ENCODE peak calls at places on chromosome X, in ten cellular contexts. U is pancreas, N is tibial nerve, X is upper lobe of right lung, Y is thoracic aorta, R is hepatocyte, T is stomach, K is cardiac muscle cell, Z is HCT116, J is left ventricle myocardium inferior. H is an unnamed sample. For H3K4me1, the result is how much of the 10 kb centered on the place peaks cover.

GRCh38 chrX:13741695-13742094 is 7.1 kb downstream of the OFD1 start:
- DNase-seq in N (no peak), U (no peak), X (no peak), K (no peak), Y (no peak), Z (no peak), J (no peak), T (no peak), R (no peak), H (no peak)

GRCh38 chrX:132375941-132376340 is 112.9 kb downstream of the MBNL3 start:
- DNase-seq in X (no peak), R (no peak), J (no peak), T (no peak), Z (no peak), Y (no peak), N (no peak), K (no peak), U (no peak), H (no peak)

GRCh38 chrX:39767446-39767845 is 330.3 kb downstream of the BCOR start:
- DNase-seq in T (no peak), Z (no peak), X (no peak), N (no peak), R (no peak), U (no peak), K (no peak), J (no peak), Y (no peak), H (no peak)

GRCh38 chrX:23317799-23318724 is 16.6 kb upstream of the PTCHD1 start:
- DNase-seq in Z (no peak), N (no peak), R (peak), J (no peak), K (peak), T (no peak), X (no peak), Y (no peak), U (no peak), H (no peak)

GRCh38 chrX:153766098-153766817 is 2.2 kb downstream of the PLXNB3 start:
- DNase-seq in X (peak), Z (no peak), U (no peak), T (no peak), N (no peak), Y (no peak), K (peak), J (no peak), R (peak), H (peak)

GRCh38 chrX:115719171-115719570 is 158.2 kb downstream of the PLS3 start:
- DNase-seq in R (no peak), J (no peak), X (no peak), K (no peak), N (no peak), T (no peak), U (no peak), Y (no peak), Z (no peak), H (no peak)

GRCh38 chrX:14529288-14529989 is at the start of gene GLRA2:
- DNase-seq in K (peak), Y (no peak), T (no peak), Z (no peak), X (no peak), N (no peak), R (peak), J (no peak), U (no peak), H (no peak)

GRCh38 chrX:35166023-35166422 is 223.4 kb downstream of the FAM47B start:
- DNase-seq in X (no peak), U (no peak), N (no peak), T (no peak), K (peak), R (no peak), Z (no peak), Y (no peak), J (no peak), H (no peak)

GRCh38 chrX:118974908-118975671 is 672 bp downstream of the LONRF3 start:
- DNase-seq in J (peak), U (peak), N (no peak), Z (no peak), Y (no peak), R (peak), T (peak), X (peak), K (peak), H (peak)

GRCh38 chrX:103776586-103776985 is at the start of gene PLP1:
- DNase-seq in J (no peak), R (no peak), K (no peak), X (no peak), T (no peak), Z (no peak), Y (no peak), U (no peak), N (no peak), H (no peak)

GRCh38 chrX:46561931-46562721 is 11.4 kb upstream of the CHST7 start:
- DNase-seq in N (no peak), K (peak), T (peak), X (no peak), U (no peak), Z (no peak), J (no peak), Y (no peak), R (no peak), H (no peak)

GRCh38 chrX:69152398-69152797 is 12.9 kb downstream of the PJA1 start:
- DNase-seq in Z (no peak), X (no peak), Y (no peak), K (no peak), J (no peak), T (no peak), U (no peak), R (no peak), N (no peak), H (no peak)

GRCh38 chrX:13803116-13803515 is 13.8 kb downstream of the GPM6B start:
- DNase-seq in U (no peak), T (no peak), K (no peak), Y (no peak), R (no peak), N (no peak), Z (no peak), J (no peak), X (no peak), H (no peak)

GRCh38 chrX:100928660-100929613 is at the start of gene XKRX:
- DNase-seq in R (peak), Y (no peak), U (peak), N (no peak), T (peak), X (peak), K (peak), J (peak), Z (peak), H (no peak)

GRCh38 chrX:141879616-141880015 is 24.1 kb upstream of the MAGEC1 start:
- DNase-seq in J (no peak), X (no peak), Z (no peak), R (no peak), N (no peak), U (no peak), T (no peak), K (no peak), Y (no peak), H (no peak)

GRCh38 chrX:17682259-17682658 is 55.0 kb upstream of the SCML1 start:
- DNase-seq in J (no peak), T (no peak), R (no peak), N (no peak), Z (no peak), X (no peak), Y (no peak), U (no peak), K (no peak), H (no peak)

GRCh38 chrX:63718010-63718694 is 66.9 kb downstream of the ARHGEF9 start:
- DNase-seq in K (no peak), U (no peak), R (no peak), J (no peak), T (no peak), Y (no peak), N (no peak), Z (no peak), X (no peak), H (no peak)

GRCh38 chrX:70421618-70422017 is 1.5 kb upstream of the GDPD2 start:
- DNase-seq in X (no peak), Z (no peak), U (no peak), R (no peak), K (no peak), J (no peak), T (no peak), N (no peak), Y (no peak), H (no peak)

GRCh38 chrX:46295963-46296362 is 249.3 kb downstream of the ZNF674 start:
- DNase-seq in Y (no peak), N (no peak), Z (no peak), X (no peak), R (no peak), T (no peak), J (no peak), K (no peak), U (no peak), H (no peak)

GRCh38 chrX:27186671-27187070 is 276.5 kb downstream of the PPP4R3C start:
- DNase-seq in T (no peak), R (peak), K (peak), Y (no peak), N (no peak), Z (peak), J (no peak), X (no peak), U (no peak), H (no peak)

GRCh38 chrX:28586891-28587635 is at the start of gene IL1RAPL1:
- DNase-seq in Y (no peak), X (no peak), N (no peak), J (no peak), R (peak), K (peak), U (no peak), Z (no peak), T (no peak), H (no peak)

GRCh38 chrX:72371405-72371804 is 65.7 kb upstream of the CITED1 start:
- DNase-seq in Z (no peak), K (no peak), T (no peak), X (no peak), J (no peak), U (no peak), R (no peak), Y (no peak), N (no peak), H (no peak)
- TF ChIP-seq CTCF in Z (no peak), K (no peak), T (no peak), X (no peak), J (no peak), U (no peak), R (no peak), Y (no peak), N (no peak), H (no peak)

GRCh38 chrX:10617186-10617963 is 3.0 kb downstream of the MID1 start:
- DNase-seq in R (no peak), J (no peak), U (no peak), Y (no peak), X (no peak), T (no peak), N (no peak), K (no peak), Z (no peak), H (no peak)
- H3K4me1 ChIP-seq in R (under half), J (under half), U (under half), Y (under half), X (under half), T (under half), N (under half), K (under half), Z (half or more), H (under half)

GRCh38 chrX:147838465-147839131 is 73.1 kb upstream of the FMR1 start:
- DNase-seq in T (no peak), Y (no peak), X (no peak), K (no peak), N (no peak), Z (no peak), J (no peak), U (no peak), R (no peak), H (no peak)
- TF ChIP-seq CTCF in T (no peak), Y (no peak), X (no peak), K (no peak), N (no peak), Z (no peak), J (no peak), U (no peak), R (peak), H (no peak)

GRCh38 chrX:65723706-65724105 is 56.3 kb downstream of the MSN start:
- DNase-seq in Y (no peak), N (no peak), X (no peak), Z (no peak), R (no peak), K (no peak), T (no peak), J (no peak), U (no peak), H (no peak)

GRCh38 chrX:65720580-65720979 is 53.1 kb downstream of the MSN start:
- DNase-seq in U (no peak), Y (no peak), R (no peak), N (no peak), X (no peak), K (no peak), Z (no peak), J (no peak), T (no peak), H (no peak)

GRCh38 chrX:65718538-65718937 is 51.1 kb downstream of the MSN start:
- DNase-seq in T (no peak), Z (no peak), N (no peak), J (no peak), Y (no peak), U (no peak), K (no peak), X (no peak), R (no peak), H (no peak)
- H3K4me1 ChIP-seq in T (under half), Z (under half), N (under half), J (half or more), Y (under half), U (under half), K (under half), X (under half), R (under half), H (under half)

GRCh38 chrX:18955676-18956075 is 28.2 kb downstream of the PHKA2 start:
- DNase-seq in J (no peak), U (no peak), N (no peak), K (no peak), R (no peak), Y (no peak), Z (no peak), X (no peak), T (no peak), H (no peak)
- TF ChIP-seq CTCF in J (no peak), U (no peak), N (no peak), K (no peak), R (no peak), Y (no peak), Z (no peak), X (no peak), T (no peak), H (no peak)

DNA sequence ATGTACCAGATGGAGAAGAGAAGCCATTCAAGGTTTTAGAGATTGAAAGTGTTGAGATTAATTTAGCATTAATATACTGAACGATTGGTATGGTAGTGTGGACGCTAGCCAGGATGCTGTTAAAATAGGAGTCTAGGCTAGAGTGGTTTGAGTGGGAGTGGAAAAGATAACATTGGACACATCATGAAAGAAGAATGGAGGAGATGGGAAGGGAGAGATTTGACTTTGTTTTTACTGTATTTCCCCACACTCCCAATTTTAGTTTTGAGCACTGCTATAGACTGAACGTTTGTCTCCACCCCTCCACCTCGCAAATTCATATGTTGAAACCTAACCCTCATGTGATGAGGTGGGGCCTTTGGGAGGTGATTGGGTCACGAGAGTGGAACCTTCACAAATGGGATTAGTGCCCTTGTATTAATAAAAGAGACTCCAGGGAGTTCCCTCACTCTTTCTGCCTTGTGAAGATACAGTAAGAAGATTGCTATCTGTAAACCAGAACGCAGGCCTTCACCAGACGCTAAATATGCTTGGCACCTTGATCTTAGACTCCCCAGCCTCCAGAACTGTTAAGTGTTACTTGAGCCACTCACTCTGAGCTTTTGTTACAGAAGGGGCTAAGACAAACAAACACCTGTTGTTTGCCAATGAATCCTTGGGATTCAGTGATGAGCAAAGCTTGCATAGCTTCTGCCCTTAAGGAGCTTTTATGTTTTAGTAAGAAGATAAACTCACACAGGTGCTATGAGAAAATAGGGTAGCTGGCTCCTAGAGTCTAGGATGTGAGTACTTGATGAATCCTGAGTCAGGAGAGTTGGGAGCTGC is 25.8 kb downstream of the USP9X start:
- DNase-seq in U (no peak), Z (no peak), J (no peak), N (no peak), Y (no peak), X (no peak), T (no peak), K (no peak), R (no peak), H (no peak)
- H3K4me1 ChIP-seq in U (under half), Z (under half), J (half or more), N (under half), Y (half or more), X (under half), T (under half), K (under half), R (under half), H (under half)

H was measured in psoas muscle.